ENCODE peak calls at places on chromosomes 3 and 15, in nine cellular contexts. K is CD8-positive, alpha-beta T cell; N is endothelial cell of umbilical vein; A is cardiac muscle cell; C is pancreas; S is sigmoid colon; U is HL-60; E is Peyer's patch; I is AG04450. X is an unnamed sample.

GRCh38 chr3:134060561-134061385 is 31.0 kb upstream of the SLCO2A1 start:
- DNase-seq in A (peak; percentile 33), C (no peak), U (no peak), S (no peak), K (no peak), I (no peak), E (no peak), N (peak; percentile 65), X (no peak)

GRCh38 chr15:70947369-70948335 is 55.0 kb downstream of the LRRC49 start:
- DNase-seq in C (no peak), A (no peak), S (no peak), E (no peak), U (no peak), K (no peak), N (peak; percentile 19), I (no peak), X (no peak)

GRCh38 chr3:39267631-39268553 is 11.9 kb downstream of the CX3CR1 start:
- DNase-seq in K (peak; percentile 64), N (no peak), S (no peak), C (no peak), U (no peak), A (no peak), E (no peak), I (no peak), X (no peak)

GRCh38 chr3:186442162-186442561 is 80.1 kb upstream of the DGKG start:
- DNase-seq in S (no peak), N (no peak), E (no peak), C (peak; percentile 54), I (no peak), K (no peak), U (no peak), A (peak; percentile 37), X (no peak)

GRCh38 chr15:70195808-70196304 is 98.1 kb upstream of the TLE3 start:
- DNase-seq in I (peak; percentile 76), C (peak; percentile 91), K (no peak), S (peak; percentile 93), E (peak; percentile 21), A (peak; percentile 96), N (no peak), U (no peak), X (peak; percentile 77)

GRCh38 chr3:52521881-52522650 is 11.6 kb downstream of the NT5DC2 start:
- DNase-seq in E (no peak), A (no peak), S (peak; percentile 46), N (no peak), K (no peak), I (no peak), C (no peak), U (no peak), X (no peak)

GRCh38 chr3:134363381-134363755 is 10.9 kb downstream of the AMOTL2 start:
- DNase-seq in N (peak; percentile 13), U (no peak), E (no peak), I (no peak), A (no peak), S (peak; percentile 57), K (no peak), C (no peak), X (no peak)

GRCh38 chr3:125679258-125679657 is 84.0 kb upstream of the OSBPL11 start:
- DNase-seq in C (no peak), K (no peak), E (no peak), U (no peak), S (no peak), N (no peak), I (no peak), A (no peak), X (no peak)

GRCh38 chr3:195009607-195010006 is 261.4 kb downstream of the XXYLT1 start:
- DNase-seq in K (no peak), U (no peak), C (no peak), I (no peak), S (peak; percentile 15), N (no peak), E (no peak), A (no peak), X (no peak)

GRCh38 chr15:28954466-28955159 is 68.8 kb downstream of the APBA2 start:
- DNase-seq in I (no peak), A (no peak), U (no peak), C (no peak), S (peak; percentile 32), N (no peak), E (peak; percentile 6), K (no peak), X (no peak)

GRCh38 chr3:123083446-123084124 is 16.8 kb downstream of the PDIA5 start:
- DNase-seq in C (no peak), S (no peak), U (no peak), A (peak; percentile 80), N (peak; percentile 53), K (no peak), E (no peak), I (no peak), X (no peak)

GRCh38 chr3:5197022-5197421 is 9.5 kb downstream of the EDEM1 start:
- DNase-seq in C (no peak), N (no peak), S (no peak), A (peak; percentile 83), I (no peak), E (no peak), K (no peak), U (no peak), X (peak; percentile 85)

GRCh38 chr3:177177670-177178295 is 19.5 kb downstream of the TBL1XR1 start:
- DNase-seq in C (no peak), N (no peak), E (no peak), U (no peak), A (no peak), S (no peak), K (no peak), I (no peak), X (peak; percentile 89)

GRCh38 chr3:177286034-177286433 is 88.8 kb upstream of the TBL1XR1 start:
- DNase-seq in U (no peak), A (no peak), K (no peak), C (no peak), E (no peak), N (no peak), I (no peak), S (no peak), X (peak; percentile 97)

GRCh38 chr15:29871401-29871800 is 49.1 kb upstream of the TJP1 start:
- DNase-seq in N (peak; percentile 28), I (no peak), A (no peak), K (no peak), S (no peak), E (no peak), C (no peak), U (no peak), X (no peak)

GRCh38 chr15:49468440-49468839 is 45.4 kb downstream of the FGF7 start:
- DNase-seq in K (no peak), N (no peak), E (no peak), A (peak; percentile 43), I (no peak), U (no peak), C (no peak), S (no peak), X (peak; percentile 46)

GRCh38 chr3:175255698-175256097 is 396.6 kb downstream of the NAALADL2 start:
- DNase-seq in I (no peak), S (no peak), E (no peak), A (peak; percentile 57), N (no peak), K (no peak), U (no peak), C (no peak), X (peak; percentile 93)

GRCh38 chr3:42750834-42751233 is 22.2 kb downstream of the CCDC13 start:
- DNase-seq in U (no peak), I (no peak), A (no peak), C (no peak), K (no peak), E (no peak), S (peak; percentile 44), N (no peak), X (no peak)

GRCh38 chr15:41855121-41855941 is 16.7 kb downstream of the PLA2G4B start:
- DNase-seq in C (no peak), I (no peak), U (no peak), S (no peak), A (no peak), N (no peak), K (no peak), E (no peak), X (no peak)

DNA sequence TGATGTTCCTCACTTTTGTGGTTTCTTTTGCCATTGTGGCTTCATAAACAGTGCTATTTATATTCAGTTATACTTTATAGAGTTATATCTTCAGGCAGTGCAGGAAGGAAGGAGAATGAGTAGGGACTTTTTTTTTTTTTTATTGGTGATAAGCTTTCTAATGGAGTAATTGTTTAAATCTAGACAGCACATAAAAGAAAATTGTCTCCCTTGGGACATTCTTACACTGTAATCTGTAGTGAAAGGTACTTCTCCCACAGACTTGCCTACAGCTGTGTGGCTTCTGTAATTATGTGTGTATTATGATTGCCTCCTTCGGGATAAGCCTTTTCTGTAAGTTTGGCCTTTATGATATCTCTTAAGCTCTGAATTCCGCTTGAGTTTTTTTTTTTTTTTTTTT is 41.6 kb downstream of the WDR76 start:
- DNase-seq in K (no peak), E (no peak), U (no peak), S (no peak), C (no peak), I (no peak), A (peak; percentile 38), N (no peak), X (no peak)
- TF ChIP-seq CTCF in K (no peak), E (no peak), U (no peak), S (no peak), C (no peak), I (no peak), A (no peak), N (no peak), X (no peak)

DNA sequence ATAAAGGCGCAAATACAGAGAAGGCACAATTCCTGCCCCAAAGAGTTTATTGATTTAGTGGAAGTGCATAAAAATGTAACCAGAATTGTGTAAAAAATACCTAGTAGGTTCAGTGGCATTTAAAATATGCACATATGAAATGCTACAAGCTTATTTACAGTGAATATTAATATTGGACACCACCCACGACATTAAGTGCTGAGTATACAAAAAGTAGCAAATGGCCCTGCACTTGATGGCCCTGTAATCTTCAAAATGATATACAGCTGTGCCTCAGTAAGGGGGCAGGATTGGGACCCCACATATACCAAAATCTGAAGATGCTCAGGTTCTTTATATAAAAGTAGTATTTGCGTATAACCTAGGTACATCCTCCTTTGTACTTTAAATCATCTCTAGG is 37.3 kb downstream of the TMEM212 start:
- DNase-seq in E (no peak), U (no peak), C (no peak), K (no peak), S (no peak), I (no peak), A (no peak), N (no peak), X (no peak)
- H3K27me3 ChIP-seq in E (no peaks in the 10 kb centered on the region), U (no peaks in the 10 kb centered on the region), C (no peaks in the 10 kb centered on the region), K (no peaks in the 10 kb centered on the region), S (no peaks in the 10 kb centered on the region), I (no peaks in the 10 kb centered on the region), A (no peaks in the 10 kb centered on the region), N (no peaks in the 10 kb centered on the region), X (no peaks in the 10 kb centered on the region)

GRCh38 chr3:188929138-188929537 is 242.6 kb upstream of the TPRG1 start:
- DNase-seq in I (no peak), U (no peak), S (no peak), E (no peak), N (no peak), A (peak; percentile 34), K (no peak), C (peak; percentile 51), X (peak; percentile 47)
- TF ChIP-seq CTCF in I (peak; percentile 15), U (no peak), S (no peak), E (peak; percentile 45), N (peak; percentile 14), A (no peak), K (no peak), C (no peak), X (peak; percentile 51)

DNA sequence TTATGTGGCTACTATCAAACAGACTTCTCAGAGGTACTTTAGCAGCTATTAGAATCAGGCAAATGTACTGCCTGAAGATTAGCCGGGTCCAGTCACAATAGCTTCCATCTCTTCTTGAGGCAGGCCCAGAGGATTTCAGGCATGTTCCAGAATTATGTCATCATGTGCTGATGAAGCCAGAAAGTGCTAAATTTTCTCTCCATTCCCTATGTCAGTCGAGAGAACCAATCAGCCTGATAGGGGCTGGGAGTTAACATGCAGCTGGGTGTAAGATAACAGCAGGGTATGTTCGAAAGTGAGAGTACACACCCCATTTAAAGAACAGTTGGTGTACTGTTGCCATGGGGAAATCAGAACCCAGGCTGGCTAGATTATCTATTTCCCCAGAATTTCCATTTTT is 48.8 kb downstream of the MYH15 start:
- DNase-seq in K (no peak), U (no peak), A (peak; percentile 64), I (no peak), S (no peak), C (no peak), N (no peak), E (no peak), X (no peak)
- H3K27me3 ChIP-seq in K (no peaks in the 10 kb centered on the region), U (no peaks in the 10 kb centered on the region), A (no peaks in the 10 kb centered on the region), I (no peaks in the 10 kb centered on the region), S (no peaks in the 10 kb centered on the region), C (no peaks in the 10 kb centered on the region), N (no peaks in the 10 kb centered on the region), E (no peaks in the 10 kb centered on the region), X (no peaks in the 10 kb centered on the region)